ENCODE peak calls at places on chromosomes 5 and 9, in five cellular contexts. O is IMR-90, D is MM.1S, M is mammary epithelial cell, E is H1. U is an unnamed sample.
A peak's percentile ranks its signal among the peaks of the same experiment; 100 is the strongest.

GRCh38 chr9:93268551-93269314 is 84.8 kb downstream of the WNK2 start:
- DNase-seq in E (no peak), O (no peak), D (peak; percentile 95), M (no peak), U (peak; percentile 62)

GRCh38 chr5:54357371-54358058 is 47.1 kb upstream of the ARL15 start:
- DNase-seq in D (no peak), E (no peak), O (no peak), M (no peak), U (no peak)

GRCh38 chr5:146516151-146516475 is at the start of gene GPR151:
- DNase-seq in M (no peak), E (no peak), O (peak; percentile 9), D (no peak), U (no peak)

GRCh38 chr9:137724114-137724445 is 105.3 kb downstream of the EHMT1 start:
- DNase-seq in O (peak; percentile 18), D (no peak), E (peak; percentile 61), M (no peak), U (no peak)

GRCh38 chr5:154823605-154824004 is 26.8 kb downstream of the FAXDC2 start:
- DNase-seq in O (no peak), D (no peak), M (no peak), E (no peak), U (no peak)

GRCh38 chr9:106846307-106846706 is 16.7 kb upstream of the ZNF462 start:
- DNase-seq in M (no peak), E (no peak), D (no peak), O (no peak), U (no peak)

GRCh38 chr5:1644810-1645571 is 121.2 kb upstream of the LPCAT1 start:
- DNase-seq in O (peak; percentile 78), M (peak; percentile 56), D (peak; percentile 87), E (peak; percentile 84), U (peak; percentile 82)

GRCh38 chr5:465591-466403 is 22.8 kb downstream of the EXOC3 start:
- DNase-seq in D (no peak), M (no peak), E (no peak), O (no peak), U (no peak)

GRCh38 chr5:169393907-169394306 is 93.0 kb upstream of the SLIT3 start:
- DNase-seq in E (no peak), O (no peak), M (no peak), D (no peak), U (no peak)

GRCh38 chr5:92309336-92309991 is 926.3 kb upstream of the ARRDC3 start:
- DNase-seq in E (no peak), D (peak; percentile 65), O (peak; percentile 59), M (peak; percentile 1), U (no peak)

GRCh38 chr5:96517294-96517693 is 84.2 kb upstream of the PCSK1 start:
- DNase-seq in M (no peak), O (peak; percentile 73), E (no peak), D (no peak), U (no peak)

GRCh38 chr5:8682381-8682780 is 813.4 kb downstream of the MTRR start:
- DNase-seq in D (no peak), M (no peak), O (no peak), E (no peak), U (no peak)

GRCh38 chr5:81907012-81907411 is 64.8 kb upstream of the ATG10 start:
- DNase-seq in O (peak; percentile 14), M (no peak), D (no peak), E (no peak), U (no peak)
- H2AFZ ChIP-seq in O (peak overlapping the region; percentile 51), M (no peak overlapping the region), D (no peak overlapping the region), E (peak overlapping the region; percentile 52), U (peak overlapping the region; percentile 23)

GRCh38 chr5:167050568-167051214 is 1240.8 kb upstream of the WWC1 start:
- DNase-seq in O (no peak), D (no peak), E (no peak), M (no peak), U (no peak)
- H2AFZ ChIP-seq in O (no peak overlapping the region), D (no peak overlapping the region), E (peak overlapping the region; percentile 90), M (no peak overlapping the region), U (no peak overlapping the region)

GRCh38 chr9:89923961-89924504 is 319.2 kb downstream of the GADD45G start:
- DNase-seq in O (no peak), M (no peak), D (no peak), E (no peak), U (no peak)

GRCh38 chr9:89923174-89923573 is 318.4 kb downstream of the GADD45G start:
- DNase-seq in E (no peak), D (no peak), O (no peak), M (no peak), U (no peak)

GRCh38 chr9:89920901-89921300 is 316.1 kb downstream of the GADD45G start:
- DNase-seq in D (no peak), E (no peak), M (no peak), O (no peak), U (no peak)

GRCh38 chr9:89920131-89920530 is 315.3 kb downstream of the GADD45G start:
- DNase-seq in M (no peak), E (no peak), O (no peak), D (no peak), U (no peak)

GRCh38 chr9:89922099-89922498 is 317.3 kb downstream of the GADD45G start:
- DNase-seq in O (no peak), M (no peak), D (no peak), E (no peak), U (no peak)
- H2AFZ ChIP-seq in O (no peak overlapping the region), M (no peak overlapping the region), D (no peak overlapping the region), E (no peak overlapping the region), U (no peak overlapping the region)

GRCh38 chr5:113489299-113489698 is 1.0 kb upstream of the MCC start:
- DNase-seq in O (peak; percentile 99), D (peak; percentile 46), M (peak; percentile 100), E (no peak), U (peak; percentile 74)
- H2AFZ ChIP-seq in O (peak overlapping the region; percentile 78), D (no peak overlapping the region), M (peak overlapping the region; percentile 57), E (no peak overlapping the region), U (no peak overlapping the region)

GRCh38 chr5:149060325-149060724 is 2.5 kb downstream of the SH3TC2 start:
- DNase-seq in E (no peak), D (no peak), M (peak; percentile 75), O (peak; percentile 79), U (no peak)

GRCh38 chr5:149061341-149061740 is 1.5 kb downstream of the SH3TC2 start:
- DNase-seq in D (no peak), O (no peak), E (no peak), M (no peak), U (no peak)

GRCh38 chr5:149054416-149054815 is 8.4 kb downstream of the SH3TC2 start:
- DNase-seq in M (no peak), D (no peak), E (no peak), O (peak; percentile 49), U (no peak)

GRCh38 chr5:149053027-149053705 is 9.7 kb downstream of the SH3TC2 start:
- DNase-seq in O (peak; percentile 72), M (peak; percentile 65), E (no peak), D (no peak), U (no peak)

DNA sequence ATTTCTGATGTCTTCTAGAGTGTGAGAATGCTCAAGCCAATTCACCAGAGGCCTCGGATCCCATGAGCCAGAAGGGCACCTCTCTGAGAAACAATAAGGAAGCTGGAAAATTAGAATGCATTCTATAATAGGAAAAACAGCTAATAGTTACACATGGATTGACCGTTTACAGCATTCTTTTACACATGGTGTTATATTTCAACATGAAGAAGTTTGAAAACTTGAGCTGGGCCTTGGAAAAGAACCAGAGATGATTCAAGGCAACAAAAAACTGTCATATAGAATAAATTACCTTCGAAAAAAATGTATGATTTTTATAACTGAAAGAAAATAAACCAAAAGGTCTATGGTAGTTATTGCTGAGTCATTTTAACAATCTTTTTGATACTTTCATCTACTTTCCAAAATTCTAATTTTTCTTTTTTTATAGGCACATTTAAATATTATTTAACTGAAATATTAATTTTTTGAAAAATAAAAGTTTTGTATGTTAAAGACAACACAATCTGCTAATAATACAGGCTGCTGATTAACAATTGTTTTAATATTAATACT is 6.2 kb downstream of the SH3TC2 start:
- DNase-seq in D (no peak), E (no peak), M (no peak), O (peak; percentile 77), U (no peak)
- H2AFZ ChIP-seq in D (no peak overlapping the region), E (no peak overlapping the region), M (no peak overlapping the region), O (no peak overlapping the region), U (no peak overlapping the region)

DNA sequence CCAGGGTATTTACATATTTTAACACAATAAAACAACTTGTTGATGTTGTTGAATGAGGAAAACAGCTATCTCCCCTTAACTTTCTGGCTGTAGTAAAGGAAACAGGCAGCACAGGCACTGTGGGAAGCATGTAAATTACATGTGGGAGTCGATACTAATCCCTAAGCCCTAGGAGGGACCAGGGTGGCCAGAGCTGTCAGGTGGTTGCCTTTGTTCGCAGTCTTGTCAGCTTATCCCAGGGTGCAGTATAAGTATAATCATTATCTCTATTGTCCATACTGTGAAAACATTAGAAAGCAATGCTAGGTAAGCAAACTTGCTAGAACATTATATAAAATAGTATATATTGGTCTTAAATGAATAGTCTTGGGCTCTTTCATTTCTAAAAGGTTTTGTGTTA is 125.6 kb upstream of the RPS23 start:
- DNase-seq in M (no peak), D (no peak), O (no peak), E (no peak), U (no peak)
- H2AFZ ChIP-seq in M (no peak overlapping the region), D (no peak overlapping the region), O (no peak overlapping the region), E (no peak overlapping the region), U (no peak overlapping the region)

GRCh38 chr5:41788800-41789395 is 81.3 kb downstream of the OXCT1 start:
- DNase-seq in M (no peak), O (peak; percentile 74), E (no peak), D (no peak), U (no peak)
- H2AFZ ChIP-seq in M (no peak overlapping the region), O (no peak overlapping the region), E (no peak overlapping the region), D (no peak overlapping the region), U (no peak overlapping the region)

DNA sequence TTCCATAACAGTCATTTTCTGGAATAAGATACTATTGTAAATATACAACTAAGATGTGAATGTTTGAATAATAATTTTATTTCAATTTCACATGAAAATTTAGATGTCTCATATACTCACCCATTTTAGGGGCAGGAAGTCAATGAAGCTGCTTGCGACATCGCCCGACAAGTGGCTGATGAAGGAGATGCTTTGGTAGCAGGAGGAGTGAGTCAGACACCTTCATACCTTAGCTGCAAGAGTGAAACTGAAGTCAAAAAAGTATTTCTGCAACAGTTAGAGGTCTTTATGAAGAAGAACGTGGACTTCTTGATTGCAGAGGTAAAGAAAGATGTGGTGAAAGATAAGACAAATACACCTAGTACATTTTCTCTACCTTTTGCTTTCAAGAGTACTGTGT is 8.6 kb downstream of the BHMT start:
- DNase-seq in D (no peak), M (peak; percentile 37), E (no peak), O (no peak), U (no peak)
- H2AFZ ChIP-seq in D (no peak overlapping the region), M (no peak overlapping the region), E (no peak overlapping the region), O (no peak overlapping the region), U (no peak overlapping the region)

U was measured in DND-41.